ENCODE peak calls at places on chromosome 1, in ten cellular contexts. S is colonic mucosa; N is Caco-2; O is A549; W is cardiac muscle cell; D is mammary epithelial cell; G is naive thymus-derived CD4-positive, alpha-beta T cell; A is transverse colon; P is sigmoid colon; K is RWPE2. Z is an unnamed sample.

GRCh38 chr1:230824571-230825060 is 43.7 kb downstream of the C1orf198 start:
- DNase-seq in A (no peak), N (no peak), G (no peak), S (no peak), O (no peak), K (no peak), P (no peak), W (no peak), D (no peak), Z (no peak)

GRCh38 chr1:70720133-70720920 is 309.3 kb downstream of the CTH start:
- DNase-seq in W (no peak), P (no peak), A (no peak), K (no peak), O (no peak), S (no peak), G (no peak), N (no peak), D (no peak), Z (no peak)

GRCh38 chr1:226575436-226576390 is 27.1 kb downstream of the STUM start:
- DNase-seq in P (peak; percentile 78), D (no peak), A (no peak), W (no peak), N (no peak), K (no peak), G (no peak), O (no peak), S (no peak), Z (no peak)

GRCh38 chr1:48109390-48110009 is 112.3 kb upstream of the TRABD2B start:
- DNase-seq in W (peak; percentile 76), N (no peak), O (no peak), S (peak; percentile 51), K (no peak), D (peak; percentile 54), A (no peak), P (no peak), G (no peak), Z (no peak)

GRCh38 chr1:60874703-60875102 is 207.7 kb upstream of the NFIA start:
- DNase-seq in W (peak; percentile 70), O (no peak), K (no peak), G (no peak), A (no peak), P (no peak), D (peak; percentile 85), S (no peak), N (no peak), Z (peak; percentile 19)

GRCh38 chr1:192100686-192101468 is 57.4 kb upstream of the RGS18 start:
- DNase-seq in W (no peak), S (no peak), K (no peak), N (no peak), A (no peak), P (no peak), D (peak; percentile 10), G (no peak), O (no peak), Z (no peak)

GRCh38 chr1:8551057-8551456 is 233.1 kb downstream of the SLC45A1 start:
- DNase-seq in P (no peak), D (no peak), K (no peak), W (no peak), A (no peak), O (peak; percentile 18), G (no peak), N (no peak), S (no peak), Z (no peak)

GRCh38 chr1:102550729-102551384 is 554.1 kb upstream of the OLFM3 start:
- DNase-seq in S (no peak), A (no peak), P (no peak), O (no peak), N (peak; percentile 43), D (peak; percentile 22), G (no peak), K (peak; percentile 25), W (peak; percentile 20), Z (no peak)

GRCh38 chr1:30589083-30589482 is 134.3 kb downstream of the MATN1 start:
- DNase-seq in W (no peak), N (no peak), S (peak; percentile 3), A (no peak), K (no peak), G (no peak), P (no peak), D (peak; percentile 28), O (no peak), Z (no peak)

GRCh38 chr1:228075801-228076271 is 6.7 kb upstream of the ARF1 start:
- DNase-seq in K (no peak), S (no peak), G (no peak), N (no peak), A (no peak), O (no peak), W (no peak), P (peak; percentile 48), D (no peak), Z (no peak)

GRCh38 chr1:55362558-55362957 is 147.4 kb upstream of the USP24 start:
- DNase-seq in D (peak; percentile 35), N (no peak), G (no peak), S (no peak), W (peak; percentile 65), O (no peak), P (no peak), K (no peak), A (no peak), Z (no peak)

GRCh38 chr1:61641578-61642336 is 83.2 kb downstream of the TM2D1 start:
- DNase-seq in D (peak; percentile 24), G (peak; percentile 42), A (peak; percentile 69), W (peak; percentile 90), P (peak; percentile 90), K (peak; percentile 72), N (peak; percentile 31), O (peak; percentile 71), S (peak; percentile 68), Z (no peak)

GRCh38 chr1:2929335-2929734 is 91.9 kb upstream of the ACTRT2 start:
- DNase-seq in P (no peak), K (no peak), S (no peak), N (no peak), D (no peak), W (no peak), O (no peak), G (no peak), A (no peak), Z (no peak)

GRCh38 chr1:2927393-2927792 is 93.9 kb upstream of the ACTRT2 start:
- DNase-seq in P (no peak), S (no peak), N (no peak), W (no peak), K (no peak), O (no peak), A (no peak), D (no peak), G (no peak), Z (no peak)

GRCh38 chr1:2930016-2930815 is 91.1 kb upstream of the ACTRT2 start:
- DNase-seq in W (no peak), O (no peak), K (no peak), S (no peak), G (peak; percentile 3), A (no peak), N (no peak), D (no peak), P (no peak), Z (no peak)

GRCh38 chr1:2927995-2928732 is 93.1 kb upstream of the ACTRT2 start:
- DNase-seq in D (no peak), S (no peak), G (no peak), N (no peak), A (no peak), W (no peak), K (no peak), O (no peak), P (no peak), Z (no peak)

GRCh38 chr1:2928733-2929325 is 92.4 kb upstream of the ACTRT2 start:
- DNase-seq in W (no peak), O (no peak), P (no peak), S (no peak), A (no peak), D (no peak), G (no peak), K (no peak), N (no peak), Z (no peak)
- H3K9me3 ChIP-seq in W (peaks cover 3% of the 10 kb centered on the region), O (no peaks in the 10 kb centered on the region), P (no peaks in the 10 kb centered on the region), S (no peaks in the 10 kb centered on the region), A (no peaks in the 10 kb centered on the region), D (peaks cover 38% of the 10 kb centered on the region), G (no peaks in the 10 kb centered on the region), K (no peaks in the 10 kb centered on the region), N (no peaks in the 10 kb centered on the region), Z (peaks cover 15% of the 10 kb centered on the region)

GRCh38 chr1:248393050-248393449 is 9.8 kb upstream of the OR2T1 start:
- DNase-seq in D (no peak), N (no peak), P (no peak), K (no peak), G (no peak), O (no peak), S (no peak), A (no peak), W (no peak), Z (no peak)
- H3K9me3 ChIP-seq in D (peaks cover 10% of the 10 kb centered on the region), N (no peaks in the 10 kb centered on the region), P (no peaks in the 10 kb centered on the region), K (no peaks in the 10 kb centered on the region), G (no peaks in the 10 kb centered on the region), O (no peaks in the 10 kb centered on the region), S (no peaks in the 10 kb centered on the region), A (no peaks in the 10 kb centered on the region), W (no peaks in the 10 kb centered on the region), Z (peaks cover 1% of the 10 kb centered on the region)

GRCh38 chr1:2940178-2940577 is 81.1 kb upstream of the ACTRT2 start:
- DNase-seq in G (no peak), P (no peak), W (no peak), S (no peak), O (no peak), D (no peak), K (peak; percentile 10), A (no peak), N (no peak), Z (no peak)
- H3K9me3 ChIP-seq in G (no peaks in the 10 kb centered on the region), P (peaks cover 10% of the 10 kb centered on the region), W (no peaks in the 10 kb centered on the region), S (no peaks in the 10 kb centered on the region), O (peaks cover 5% of the 10 kb centered on the region), D (peaks cover 35% of the 10 kb centered on the region), K (peaks cover 4% of the 10 kb centered on the region), A (no peaks in the 10 kb centered on the region), N (peaks cover 3% of the 10 kb centered on the region), Z (peaks cover 28% of the 10 kb centered on the region)

GRCh38 chr1:248714248-248714647 is 11.7 kb upstream of the OR14I1 start:
- DNase-seq in W (no peak), P (no peak), G (no peak), O (no peak), S (no peak), K (no peak), D (no peak), N (no peak), A (no peak), Z (no peak)

GRCh38 chr1:248704556-248704955 is 2.0 kb upstream of the OR14I1 start:
- DNase-seq in K (no peak), P (no peak), N (no peak), A (no peak), G (no peak), W (no peak), O (no peak), D (no peak), S (no peak), Z (no peak)

DNA sequence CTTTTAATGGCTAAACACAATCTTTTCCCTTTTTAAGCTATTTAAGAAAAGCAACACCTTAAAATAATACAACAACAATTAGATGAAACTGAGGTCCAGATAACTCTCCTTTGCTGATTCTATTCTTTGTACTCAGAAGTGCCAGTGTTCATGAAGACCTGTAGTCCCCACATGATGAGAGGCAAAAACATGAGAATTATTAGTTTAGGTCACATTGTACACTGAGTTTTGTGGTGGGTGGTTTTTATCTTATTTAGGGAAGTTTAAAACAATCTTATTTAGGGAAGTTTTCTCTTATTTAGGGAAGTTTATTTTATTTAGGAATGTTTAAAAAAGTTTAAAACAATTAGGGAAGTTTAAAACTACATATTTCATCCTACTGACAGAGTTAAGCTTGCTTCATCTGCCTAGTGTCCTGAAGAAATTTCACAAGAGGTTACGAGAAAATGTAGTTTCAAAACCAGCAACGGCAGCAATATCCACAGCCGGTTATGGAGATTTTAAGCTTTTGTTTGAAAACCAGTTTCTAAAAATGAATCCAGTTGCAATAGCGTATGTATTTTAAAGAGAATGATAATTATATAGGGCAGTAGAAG is 7.8 kb upstream of the OR14I1 start:
- DNase-seq in O (no peak), G (no peak), S (no peak), N (no peak), P (no peak), K (no peak), D (no peak), W (no peak), A (no peak), Z (no peak)
- H3K9me3 ChIP-seq in O (peaks cover 6% of the 10 kb centered on the region), G (no peaks in the 10 kb centered on the region), S (no peaks in the 10 kb centered on the region), N (peaks cover 18% of the 10 kb centered on the region), P (no peaks in the 10 kb centered on the region), K (peaks cover 8% of the 10 kb centered on the region), D (peaks cover 14% of the 10 kb centered on the region), W (no peaks in the 10 kb centered on the region), A (no peaks in the 10 kb centered on the region), Z (peaks cover 3% of the 10 kb centered on the region)

Z was measured in keratinocyte.